ENCODE peak calls at places on chromosomes 2 and 18, in seven cellular contexts. C, R, J, N, E, U and K are unnamed samples.

GRCh38 chr2:155372969-155373368 is 674.5 kb downstream of the KCNJ3 start:
- DNase-seq in C (peak), R (peak), J (no peak), N (no peak), E (no peak), U (no peak), K (no peak)

GRCh38 chr2:155404433-155405002 is 706.0 kb downstream of the KCNJ3 start:
- DNase-seq in C (no peak), R (no peak), J (no peak), N (no peak), E (no peak), U (no peak), K (no peak)

GRCh38 chr18:78503129-78503528 is 476.5 kb upstream of the SALL3 start:
- DNase-seq in C (no peak), R (no peak), J (no peak), N (no peak), E (no peak), U (no peak), K (no peak)

GRCh38 chr2:7811073-7811472 is 870.8 kb upstream of the ID2 start:
- DNase-seq in C (no peak), R (no peak), J (no peak), N (no peak), E (no peak), U (no peak), K (no peak)

GRCh38 chr18:9691235-9691634 is 16.9 kb upstream of the RAB31 start:
- DNase-seq in C (no peak), R (no peak), J (no peak), N (no peak), E (no peak), U (no peak), K (no peak)

GRCh38 chr2:171346723-171347104 is 87.1 kb downstream of the METTL8 start:
- DNase-seq in C (no peak), R (no peak), J (no peak), N (no peak), E (no peak), U (no peak), K (no peak)

GRCh38 chr2:18149660-18150246 is 271.3 kb downstream of the KCNS3 start:
- DNase-seq in C (peak), R (peak), J (no peak), N (no peak), E (peak), U (no peak), K (no peak)

GRCh38 chr2:240478346-240479110 is 43.1 kb downstream of the GPC1 start:
- DNase-seq in C (no peak), R (no peak), J (no peak), N (peak), E (peak), U (no peak), K (no peak)

GRCh38 chr2:160257015-160257741 is 57.1 kb upstream of the ITGB6 start:
- DNase-seq in C (no peak), R (no peak), J (peak), N (no peak), E (no peak), U (no peak), K (no peak)

GRCh38 chr2:127770973-127771735 is 39.8 kb downstream of the WDR33 start:
- DNase-seq in C (no peak), R (peak), J (no peak), N (no peak), E (no peak), U (no peak), K (no peak)

GRCh38 chr2:202009019-202009481 is 24.6 kb upstream of the FZD7 start:
- DNase-seq in C (no peak), R (no peak), J (no peak), N (no peak), E (no peak), U (no peak), K (no peak)

GRCh38 chr18:38174173-38174572 is 608.6 kb upstream of the CELF4 start:
- DNase-seq in C (no peak), R (no peak), J (no peak), N (no peak), E (peak), U (no peak), K (no peak)

GRCh38 chr18:48948112-48949050 is 2.4 kb downstream of the SMAD7 start:
- DNase-seq in C (peak), R (peak), J (peak), N (peak), E (peak), U (no peak), K (peak)

GRCh38 chr18:35121531-35121930 is 80.3 kb downstream of the MAPRE2 start:
- DNase-seq in C (no peak), R (no peak), J (no peak), N (no peak), E (no peak), U (no peak), K (no peak)

GRCh38 chr18:56003651-56004050 is 415.7 kb upstream of the TCF4 start:
- DNase-seq in C (peak), R (no peak), J (no peak), N (no peak), E (no peak), U (no peak), K (no peak)

GRCh38 chr2:71538656-71539265 is 85.4 kb downstream of the DYSF start:
- DNase-seq in C (no peak), R (peak), J (no peak), N (no peak), E (peak), U (no peak), K (no peak)

GRCh38 chr2:26477126-26477910 is 606 bp downstream of the OTOF start:
- DNase-seq in C (no peak), R (no peak), J (no peak), N (no peak), E (peak), U (no peak), K (peak)

GRCh38 chr18:66676699-66677098 is 72.8 kb upstream of the CDH19 start:
- DNase-seq in C (no peak), R (no peak), J (no peak), N (no peak), E (peak), U (no peak), K (no peak)

GRCh38 chr2:27236136-27236535 is 19.0 kb downstream of the CAD start:
- DNase-seq in C (no peak), R (no peak), J (no peak), N (no peak), E (no peak), U (no peak), K (no peak)

GRCh38 chr18:23207191-23207955 is 72.1 kb downstream of the CABLES1 start:
- DNase-seq in C (no peak), R (peak), J (no peak), N (no peak), E (peak), U (no peak), K (no peak)

GRCh38 chr2:178512491-178512890 is 32.2 kb downstream of the PLEKHA3 start:
- DNase-seq in C (no peak), R (peak), J (no peak), N (no peak), E (no peak), U (no peak), K (peak)

GRCh38 chr2:207252979-207253640 is 87.4 kb upstream of the KLF7 start:
- DNase-seq in C (no peak), R (peak), J (no peak), N (no peak), E (peak), U (no peak), K (no peak)

GRCh38 chr2:238643400-238643907 is 204.4 kb upstream of the TWIST2 start:
- DNase-seq in C (no peak), R (no peak), J (no peak), N (no peak), E (no peak), U (no peak), K (no peak)

GRCh38 chr18:36402765-36403396 is 105.4 kb downstream of the FHOD3 start:
- DNase-seq in C (peak), R (no peak), J (peak), N (no peak), E (peak), U (peak), K (no peak)

GRCh38 chr2:197229509-197230458 is 80.8 kb downstream of the ANKRD44 start:
- DNase-seq in C (no peak), R (peak), J (no peak), N (no peak), E (no peak), U (no peak), K (no peak)

GRCh38 chr2:18903750-18904149 is 314.4 kb upstream of the NT5C1B start:
- DNase-seq in C (no peak), R (no peak), J (peak), N (peak), E (no peak), U (no peak), K (no peak)

GRCh38 chr2:209864716-209865295 is 93.2 kb downstream of the UNC80 start:
- DNase-seq in C (no peak), R (no peak), J (no peak), N (no peak), E (peak), U (no peak), K (no peak)

GRCh38 chr2:236867441-236868260 is 218.0 kb upstream of the COPS8 start:
- DNase-seq in C (no peak), R (peak), J (no peak), N (no peak), E (no peak), U (no peak), K (no peak)

GRCh38 chr2:152676461-152676860 is 40.8 kb downstream of the PRPF40A start:
- DNase-seq in C (no peak), R (no peak), J (no peak), N (no peak), E (no peak), U (no peak), K (no peak)

GRCh38 chr18:24212939-24213338 is 74.1 kb downstream of the CABYR start:
- DNase-seq in C (no peak), R (peak), J (no peak), N (no peak), E (no peak), U (no peak), K (no peak)

GRCh38 chr18:47036298-47036874 is 965 bp upstream of the ELOA2 start:
- DNase-seq in C (no peak), R (peak), J (no peak), N (no peak), E (peak), U (no peak), K (peak)

GRCh38 chr2:127154396-127154795 is 47.4 kb upstream of the BIN1 start:
- DNase-seq in C (no peak), R (no peak), J (no peak), N (no peak), E (no peak), U (no peak), K (no peak)

GRCh38 chr2:108570416-108570815 is 36.1 kb downstream of the LIMS1 start:
- DNase-seq in C (no peak), R (peak), J (no peak), N (no peak), E (no peak), U (no peak), K (no peak)

GRCh38 chr2:55175254-55176093 is 56.6 kb downstream of the CLHC1 start:
- DNase-seq in C (peak), R (peak), J (no peak), N (no peak), E (peak), U (no peak), K (no peak)

GRCh38 chr2:159615936-159616733 is at the start of gene BAZ2B:
- DNase-seq in C (peak), R (peak), J (peak), N (no peak), E (peak), U (no peak), K (peak)